ENCODE peak calls at places on chromosomes 13 and 19, in seven cellular contexts. U, P, X, Q, H, Y and R are unnamed samples. For H3K36me3, H3K4me1 and H3K9me3, the result is how much of the 10 kb centered on the place peaks cover.

GRCh38 chr19:45901432-45901903 is 945 bp downstream of the MYPOP start:
- DNase-seq in Q (no peak), X (peak), H (peak), P (peak), U (peak), Y (peak), R (peak)

GRCh38 chr13:32783067-32783466 is 196.8 kb downstream of the PDS5B start:
- DNase-seq in Y (no peak), X (no peak), H (no peak), Q (no peak), P (no peak), U (no peak), R (no peak)

GRCh38 chr13:112200200-112200599 is 133.3 kb downstream of the SOX1 start:
- DNase-seq in X (no peak), U (no peak), Q (no peak), H (no peak), P (no peak), Y (no peak), R (no peak)

GRCh38 chr13:100138859-100139491 is 50.1 kb downstream of the PCCA start:
- DNase-seq in H (no peak), U (no peak), Q (no peak), Y (no peak), X (no peak), P (no peak), R (no peak)

GRCh38 chr19:47324502-47324901 is 7.5 kb upstream of the C5AR2 start:
- DNase-seq in U (peak), Q (no peak), H (peak), P (peak), Y (no peak), X (no peak), R (no peak)

GRCh38 chr13:76225815-76226489 is 589.8 kb downstream of the LMO7 start:
- DNase-seq in Q (no peak), H (no peak), P (no peak), Y (no peak), X (no peak), U (no peak), R (no peak)

GRCh38 chr19:31641591-31641990 is 292.4 kb upstream of the TSHZ3 start:
- DNase-seq in X (no peak), H (no peak), Y (no peak), Q (no peak), P (no peak), U (no peak), R (no peak)

GRCh38 chr19:49513746-49514118 is 1.3 kb downstream of the FCGRT start:
- DNase-seq in P (no peak), Y (no peak), H (no peak), Q (no peak), X (no peak), U (no peak), R (no peak)

GRCh38 chr19:30968210-30968609 is 381.0 kb downstream of the TSHZ3 start:
- DNase-seq in H (no peak), X (no peak), Y (no peak), U (no peak), P (no peak), Q (no peak), R (no peak)

GRCh38 chr19:11141937-11142527 is 13.6 kb downstream of the SPC24 start:
- DNase-seq in Q (no peak), P (no peak), Y (no peak), X (no peak), U (no peak), H (no peak), R (no peak)

GRCh38 chr19:40240332-40240731 is 13.8 kb upstream of the CCNP start:
- DNase-seq in P (no peak), Q (no peak), Y (no peak), H (no peak), X (no peak), U (no peak), R (no peak)
- H3K36me3 ChIP-seq in P (under half), Q (half or more), Y (under half), H (under half), X (under half), U (half or more), R (under half)

GRCh38 chr13:29975287-29975686 is 124.9 kb upstream of the UBL3 start:
- DNase-seq in Q (no peak), H (no peak), Y (no peak), P (no peak), X (no peak), U (no peak), R (no peak)
- H3K4me1 ChIP-seq in Q (under half), H (under half), Y (under half), P (under half), X (under half), U (under half), R (under half)

GRCh38 chr13:80528733-80529132 is 187.8 kb upstream of the SPRY2 start:
- DNase-seq in Y (no peak), X (no peak), U (no peak), H (no peak), Q (no peak), P (no peak), R (no peak)
- H3K9me3 ChIP-seq in Y (under half), X (under half), U (under half), H (under half), Q (under half), P (under half), R (under half)

GRCh38 chr19:40237791-40238190 is 11.3 kb upstream of the CCNP start:
- DNase-seq in P (no peak), U (no peak), Q (no peak), X (no peak), Y (no peak), H (no peak), R (no peak)
- H3K36me3 ChIP-seq in P (under half), U (half or more), Q (half or more), X (under half), Y (under half), H (under half), R (under half)

GRCh38 chr19:40271706-40272105 is 13.4 kb downstream of the AKT2 start:
- DNase-seq in X (no peak), P (no peak), U (no peak), H (no peak), Y (no peak), Q (no peak), R (no peak)

GRCh38 chr19:40273469-40274360 is 11.4 kb downstream of the AKT2 start:
- DNase-seq in P (no peak), X (no peak), U (no peak), Q (no peak), Y (no peak), H (no peak), R (no peak)

GRCh38 chr19:40274585-40275544 is 10.3 kb downstream of the AKT2 start:
- DNase-seq in X (no peak), Q (no peak), H (no peak), U (no peak), P (no peak), Y (no peak), R (no peak)

GRCh38 chr19:40270362-40271089 is 14.6 kb downstream of the AKT2 start:
- DNase-seq in H (no peak), Y (no peak), U (no peak), X (no peak), P (no peak), Q (no peak), R (no peak)

GRCh38 chr19:40272261-40272660 is 12.9 kb downstream of the AKT2 start:
- DNase-seq in U (no peak), Q (no peak), X (no peak), Y (no peak), P (no peak), H (no peak), R (no peak)
- H3K4me1 ChIP-seq in U (under half), Q (under half), X (under half), Y (under half), P (under half), H (half or more), R (under half)

GRCh38 chr19:52022193-52022592 is 6.0 kb downstream of the ZNF614 start:
- DNase-seq in U (no peak), H (no peak), P (no peak), X (no peak), Y (no peak), Q (no peak), R (no peak)

GRCh38 chr19:52020506-52020905 is 7.7 kb downstream of the ZNF614 start:
- DNase-seq in X (no peak), Y (no peak), H (no peak), U (no peak), P (no peak), Q (no peak), R (no peak)
- H3K9me3 ChIP-seq in X (half or more), Y (under half), H (half or more), U (half or more), P (half or more), Q (under half), R (under half)

DNA sequence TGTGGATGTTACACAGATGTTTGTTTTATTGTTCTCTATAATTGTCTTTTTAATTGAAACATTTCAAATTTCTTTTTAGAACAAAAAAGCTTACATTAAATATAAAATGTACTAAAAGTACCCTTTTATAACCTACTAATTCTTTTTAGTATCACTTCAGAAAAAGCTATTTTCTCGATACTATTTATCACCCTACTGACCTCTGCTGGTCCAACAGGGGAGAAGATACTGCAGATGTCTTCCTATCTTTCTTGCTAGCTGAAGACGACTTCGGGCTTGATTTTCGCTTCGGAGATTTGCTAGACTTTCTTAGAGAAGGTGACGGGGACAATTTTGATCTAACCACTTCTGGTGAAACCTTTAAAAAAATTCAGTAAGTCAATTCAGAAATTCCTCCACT is 42.4 kb downstream of the ZC3H13 start:
- DNase-seq in Y (no peak), X (no peak), H (no peak), P (no peak), Q (peak), U (no peak), R (peak)
- H3K36me3 ChIP-seq in Y (under half), X (under half), H (under half), P (under half), Q (under half), U (half or more), R (under half)